ENCODE peak calls at places on chromosome 12, in five cellular contexts. M is stomach, S is uterus, N is body of pancreas, L is sigmoid colon. H is an unnamed sample. For H3K4me1, the result is how much of the 10 kb centered on the place peaks cover.

GRCh38 chr12:65825573-65826512 is 1.6 kb downstream of the HMGA2 start:
- DNase-seq in M (peak), N (peak), S (no peak), L (peak), H (peak)

GRCh38 chr12:114690267-114691135 is 6.5 kb upstream of the TBX3 start:
- DNase-seq in L (no peak), N (no peak), M (no peak), S (no peak), H (no peak)

GRCh38 chr12:3897400-3897910 is 24.3 kb upstream of the PARP11 start:
- DNase-seq in N (no peak), L (no peak), M (no peak), S (no peak), H (no peak)

GRCh38 chr12:108037960-108038359 is 91.1 kb upstream of the WSCD2 start:
- DNase-seq in S (no peak), L (no peak), M (no peak), N (no peak), H (no peak)

GRCh38 chr12:122009741-122010140 is 11.9 kb upstream of the BCL7A start:
- DNase-seq in S (no peak), L (no peak), N (no peak), M (no peak), H (no peak)

GRCh38 chr12:47412837-47413236 is 293.0 kb downstream of the RPAP3 start:
- DNase-seq in S (no peak), N (no peak), L (no peak), M (no peak), H (no peak)

GRCh38 chr12:99059824-99060526 is 414.9 kb downstream of the APAF1 start:
- DNase-seq in L (no peak), N (no peak), S (no peak), M (no peak), H (no peak)

GRCh38 chr12:5571115-5571514 is 139.2 kb downstream of the NTF3 start:
- DNase-seq in N (no peak), L (no peak), S (no peak), M (no peak), H (no peak)

GRCh38 chr12:78870539-78870938 is 6.0 kb downstream of the SYT1 start:
- DNase-seq in M (no peak), N (no peak), L (no peak), S (no peak), H (no peak)

GRCh38 chr12:131606218-131606899 is 104.5 kb upstream of the SFSWAP start:
- DNase-seq in N (no peak), M (no peak), L (no peak), S (no peak), H (no peak)

GRCh38 chr12:98253207-98253606 is 262.2 kb upstream of the TMPO start:
- DNase-seq in L (no peak), N (no peak), S (no peak), M (no peak), H (no peak)

GRCh38 chr12:117151195-117152031 is 38.9 kb downstream of the FBXO21 start:
- DNase-seq in S (peak), M (peak), N (peak), L (peak), H (peak)

GRCh38 chr12:32312049-32312670 is 87.2 kb upstream of the FGD4 start:
- DNase-seq in S (no peak), M (no peak), L (no peak), N (no peak), H (no peak)

GRCh38 chr12:39145175-39145999 is 240.0 kb upstream of the CPNE8 start:
- DNase-seq in S (no peak), N (peak), L (peak), M (peak), H (no peak)

GRCh38 chr12:42326466-42327226 is 679 bp downstream of the PPHLN1 start:
- DNase-seq in N (no peak), S (no peak), M (no peak), L (no peak), H (no peak)

GRCh38 chr12:11812558-11813421 is 163.3 kb downstream of the ETV6 start:
- DNase-seq in M (no peak), N (no peak), L (no peak), S (no peak), H (no peak)

GRCh38 chr12:81078469-81079196 is 754 bp downstream of the ACSS3 start:
- DNase-seq in S (peak), M (no peak), N (peak), L (no peak), H (no peak)

GRCh38 chr12:43579240-43579639 is 27.2 kb upstream of the ADAMTS20 start:
- DNase-seq in N (no peak), L (no peak), S (no peak), M (no peak), H (no peak)

GRCh38 chr12:107685360-107686248 is at the start of gene PWP1:
- DNase-seq in M (peak), N (peak), L (peak), S (peak), H (peak)

GRCh38 chr12:78671295-78671694 is 193.3 kb upstream of the SYT1 start:
- DNase-seq in L (no peak), M (no peak), S (no peak), N (no peak), H (no peak)

GRCh38 chr12:104226672-104227071 is 11.1 kb downstream of the TXNRD1 start:
- DNase-seq in S (no peak), M (no peak), L (no peak), N (no peak), H (no peak)

GRCh38 chr12:130074661-130075406 is 87.4 kb upstream of the FZD10 start:
- DNase-seq in N (no peak), S (no peak), L (no peak), M (no peak), H (no peak)

GRCh38 chr12:62933871-62934798 is 815 bp downstream of the PPM1H start:
- DNase-seq in S (no peak), L (no peak), M (peak), N (peak), H (no peak)

GRCh38 chr12:59620326-59620725 is 24.5 kb downstream of the SLC16A7 start:
- DNase-seq in S (no peak), L (no peak), M (no peak), N (no peak), H (no peak)

GRCh38 chr12:46831335-46832083 is 5.7 kb upstream of the SLC38A4 start:
- DNase-seq in M (peak), L (no peak), N (peak), S (no peak), H (peak)

GRCh38 chr12:88026196-88026595 is 3.0 kb downstream of the C12orf50 start:
- DNase-seq in S (no peak), N (no peak), L (no peak), M (no peak), H (no peak)

GRCh38 chr12:101256271-101256670 is 23.6 kb upstream of the UTP20 start:
- DNase-seq in S (no peak), L (no peak), M (no peak), N (no peak), H (no peak)

GRCh38 chr12:88153959-88154358 is 11.9 kb downstream of the TMTC3 start:
- DNase-seq in L (no peak), N (no peak), S (no peak), M (no peak), H (no peak)

GRCh38 chr12:58268080-58268479 is 326.7 kb downstream of the ATP23 start:
- DNase-seq in M (no peak), N (no peak), S (no peak), L (no peak), H (no peak)

DNA sequence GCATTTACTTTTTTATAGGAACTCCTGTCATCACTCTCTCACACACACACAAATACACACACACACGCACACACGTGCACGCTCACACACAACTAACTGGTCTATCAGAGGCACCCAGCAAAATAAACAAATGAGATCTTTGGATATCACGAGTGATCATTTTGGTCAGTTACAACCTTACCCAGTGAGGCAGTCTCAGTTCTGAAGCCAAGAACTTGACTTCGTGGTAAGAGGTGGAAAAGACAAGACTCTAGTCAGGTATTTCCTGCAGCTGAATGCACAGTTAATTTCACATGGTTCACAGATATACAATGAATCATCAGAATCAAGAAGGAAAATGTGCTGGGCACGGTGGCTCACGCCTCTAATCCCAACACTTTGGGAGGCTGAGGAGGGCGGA is 39.4 kb downstream of the ATF7 start:
- DNase-seq in L (no peak), M (no peak), S (no peak), N (no peak), H (no peak)
- H3K27ac ChIP-seq in L (no peak), M (no peak), S (no peak), N (no peak), H (no peak)

GRCh38 chr12:92140919-92141536 is 4.6 kb downstream of the BTG1 start:
- DNase-seq in N (no peak), M (no peak), S (no peak), L (no peak), H (no peak)
- H3K4me1 ChIP-seq in N (under half), M (under half), S (under half), L (under half), H (under half)

GRCh38 chr12:30257614-30258013 is 438.1 kb downstream of the IPO8 start:
- DNase-seq in L (no peak), N (no peak), S (no peak), M (no peak), H (no peak)
- TF ChIP-seq POLR2A in L (no peak), N (no peak), S (no peak), M (no peak), H (no peak)

DNA sequence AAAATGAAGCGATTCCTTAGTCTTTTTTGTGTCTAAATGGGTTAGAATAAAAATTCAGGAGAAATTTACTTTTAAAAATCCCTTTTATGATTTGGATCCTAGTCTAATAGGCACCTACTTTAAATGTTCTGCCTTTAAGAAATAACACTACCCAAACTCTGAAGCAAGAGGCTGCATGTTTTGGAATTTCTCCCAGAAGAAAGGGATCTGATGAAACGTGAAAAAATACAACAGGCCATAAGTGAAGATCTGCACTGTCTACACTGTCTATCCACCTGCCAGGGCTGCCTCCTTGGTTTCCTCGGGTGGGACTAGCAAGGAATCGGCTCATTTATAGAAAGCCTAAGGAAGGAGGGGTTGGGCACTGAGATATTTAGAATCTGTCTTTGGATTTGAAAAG is 22.1 kb downstream of the ACVR1B start:
- DNase-seq in L (no peak), S (no peak), N (no peak), M (no peak), H (peak)
- H3K27ac ChIP-seq in L (no peak), S (peak), N (peak), M (peak), H (no peak)

DNA sequence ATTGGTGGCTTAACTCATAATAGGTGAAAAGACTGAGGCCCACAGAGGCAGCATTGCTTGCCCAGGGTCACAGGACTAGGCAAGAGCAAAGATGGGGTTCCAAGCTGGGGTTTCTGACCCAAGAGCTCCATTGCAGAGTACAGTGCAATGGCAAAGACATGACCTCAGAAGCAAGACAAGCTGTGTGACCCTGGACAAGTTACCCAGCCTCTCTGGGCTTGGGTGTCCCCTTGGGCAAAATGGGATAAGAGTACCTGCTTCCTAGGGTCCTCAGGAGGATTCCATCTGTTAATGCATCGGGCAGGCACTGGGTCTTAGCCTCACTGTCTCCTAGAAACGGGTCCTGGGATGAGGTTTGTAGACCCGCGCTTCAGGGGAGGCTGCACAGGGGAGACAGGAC is 111.6 kb upstream of the NCOR2 start:
- DNase-seq in L (no peak), M (no peak), S (no peak), N (no peak), H (no peak)
- H3K4me1 ChIP-seq in L (half or more), M (under half), S (under half), N (under half), H (half or more)

GRCh38 chr12:6928703-6929407 is 1.1 kb downstream of the ATN1 start:
- DNase-seq in M (no peak), L (no peak), S (no peak), N (no peak), H (peak)
- TF ChIP-seq POLR2A in M (no peak), L (no peak), S (no peak), N (no peak), H (no peak)

GRCh38 chr12:7972734-7973488 is 36.9 kb upstream of the SLC2A3 start:
- DNase-seq in L (peak), N (no peak), M (no peak), S (no peak), H (peak)
- H3K27ac ChIP-seq in L (no peak), N (no peak), M (peak), S (no peak), H (no peak)

H was measured in suprapubic skin.